ENCODE peak calls at places on chromosomes 6 and 20, in seven cellular contexts. L, P, N, I, M, K and G are unnamed samples.

GRCh38 chr20:14470231-14470894 is 133.0 kb upstream of the FLRT3 start:
- DNase-seq in L (no peak), P (no peak), N (no peak), I (no peak), M (no peak), K (peak; percentile 7), G (no peak)

GRCh38 chr6:89369009-89369408 is 16.5 kb upstream of the UBE2J1 start:
- DNase-seq in L (no peak), P (no peak), N (no peak), I (no peak), M (peak; percentile 54), K (peak; percentile 65), G (no peak)

GRCh38 chr20:48951041-48951440 is 29.5 kb downstream of the ARFGEF2 start:
- DNase-seq in L (no peak), P (no peak), N (no peak), I (no peak), M (no peak), K (no peak), G (no peak)

GRCh38 chr6:74735304-74735703 is 470.5 kb downstream of the COL12A1 start:
- DNase-seq in L (no peak), P (no peak), N (no peak), I (no peak), M (peak; percentile 78), K (no peak), G (no peak)

GRCh38 chr20:1341561-1342265 is 12.8 kb upstream of the SDCBP2 start:
- DNase-seq in L (no peak), P (no peak), N (no peak), I (no peak), M (no peak), K (no peak), G (no peak)

GRCh38 chr6:89085409-89086012 is 5.0 kb downstream of the PNRC1 start:
- DNase-seq in L (no peak), P (no peak), N (no peak), I (no peak), M (peak; percentile 36), K (no peak), G (no peak)

GRCh38 chr20:46356195-46357029 is 48.1 kb upstream of the CDH22 start:
- DNase-seq in L (no peak), P (no peak), N (no peak), I (no peak), M (no peak), K (no peak), G (no peak)

GRCh38 chr6:156013155-156013554 is 557.5 kb upstream of the NOX3 start:
- DNase-seq in L (no peak), P (no peak), N (no peak), I (peak; percentile 15), M (no peak), K (no peak), G (peak; percentile 20)

GRCh38 chr6:34679552-34680255 is 16.9 kb downstream of the ILRUN start:
- DNase-seq in L (no peak), P (no peak), N (no peak), I (no peak), M (no peak), K (no peak), G (no peak)

GRCh38 chr20:48131581-48131980 is 346.3 kb upstream of the SULF2 start:
- DNase-seq in L (no peak), P (no peak), N (no peak), I (no peak), M (no peak), K (peak; percentile 75), G (no peak)

GRCh38 chr6:1215023-1215422 is 96.9 kb upstream of the FOXQ1 start:
- DNase-seq in L (no peak), P (no peak), N (no peak), I (no peak), M (no peak), K (no peak), G (no peak)

GRCh38 chr6:129494586-129494985 is 215.4 kb downstream of the ARHGAP18 start:
- DNase-seq in L (no peak), P (no peak), N (no peak), I (no peak), M (no peak), K (no peak), G (no peak)

GRCh38 chr6:162153991-162154390 is 573.6 kb downstream of the PRKN start:
- DNase-seq in L (no peak), P (no peak), N (no peak), I (no peak), M (no peak), K (no peak), G (no peak)

GRCh38 chr6:119310486-119311036 is 39.0 kb downstream of the MAN1A1 start:
- DNase-seq in L (no peak), P (no peak), N (no peak), I (peak; percentile 57), M (no peak), K (no peak), G (no peak)

GRCh38 chr20:49103019-49103418 is 56.9 kb downstream of the CSE1L start:
- DNase-seq in L (no peak), P (no peak), N (no peak), I (no peak), M (no peak), K (no peak), G (no peak)

GRCh38 chr20:61845276-61845675 is 220.4 kb downstream of the TAF4 start:
- DNase-seq in L (no peak), P (no peak), N (no peak), I (no peak), M (no peak), K (peak; percentile 58), G (no peak)

GRCh38 chr6:4608361-4609115 is 167.7 kb upstream of the CDYL start:
- DNase-seq in L (no peak), P (no peak), N (no peak), I (peak; percentile 11), M (no peak), K (no peak), G (no peak)

GRCh38 chr6:149289192-149289741 is 28.2 kb upstream of the TAB2 start:
- DNase-seq in L (no peak), P (no peak), N (no peak), I (no peak), M (no peak), K (no peak), G (no peak)

GRCh38 chr20:24470031-24470781 is 777 bp downstream of the SYNDIG1 start:
- DNase-seq in L (no peak), P (no peak), N (no peak), I (peak; percentile 66), M (peak; percentile 57), K (peak; percentile 42), G (no peak)

GRCh38 chr20:53785320-53785719 is 191.7 kb upstream of the ZNF217 start:
- DNase-seq in L (no peak), P (no peak), N (no peak), I (no peak), M (no peak), K (no peak), G (no peak)

GRCh38 chr20:38115205-38115604 is 49.9 kb downstream of the TGM2 start:
- DNase-seq in L (no peak), P (no peak), N (no peak), I (no peak), M (no peak), K (peak; percentile 44), G (no peak)